ENCODE peak calls at places on chromosome 15, in six cellular contexts. C is RWPE2, N is stomach, V is esophagus squamous epithelium, J is tibial artery, L is PC-3. G is an unnamed sample.

GRCh38 chr15:81296673-81297072 is 27.3 kb downstream of the STARD5 start:
- DNase-seq in J (peak; percentile 76), N (peak; percentile 61), L (no peak), C (no peak), V (no peak), G (no peak)

GRCh38 chr15:50880221-50880620 is 28.3 kb upstream of the AP4E1 start:
- DNase-seq in J (no peak), C (no peak), L (no peak), N (no peak), V (no peak), G (no peak)

GRCh38 chr15:49649987-49650386 is 29.1 kb downstream of the DTWD1 start:
- DNase-seq in L (no peak), V (no peak), J (no peak), N (no peak), C (no peak), G (no peak)

GRCh38 chr15:51828621-51829359 is 663 bp upstream of the TMOD3 start:
- DNase-seq in L (peak; percentile 88), C (peak; percentile 89), N (no peak), J (no peak), V (no peak), G (no peak)

GRCh38 chr15:40474581-40474980 is 3.8 kb downstream of the CHST14 start:
- DNase-seq in V (no peak), J (no peak), L (no peak), N (no peak), C (no peak), G (no peak)

GRCh38 chr15:100170280-100170654 is 171.5 kb downstream of the ADAMTS17 start:
- DNase-seq in J (no peak), N (no peak), V (no peak), C (peak; percentile 17), L (no peak), G (no peak)

GRCh38 chr15:46312133-46312740 is 677.4 kb downstream of the SQOR start:
- DNase-seq in J (peak; percentile 76), C (no peak), V (no peak), N (peak; percentile 81), L (peak; percentile 81), G (peak; percentile 45)

GRCh38 chr15:40342421-40343313 is 1.9 kb upstream of the CCDC9B start:
- DNase-seq in C (no peak), L (peak; percentile 89), V (no peak), N (no peak), J (peak; percentile 86), G (no peak)

GRCh38 chr15:85756411-85757072 is 38.2 kb downstream of the KLHL25 start:
- DNase-seq in C (peak; percentile 60), L (no peak), N (no peak), J (peak; percentile 54), V (no peak), G (no peak)

GRCh38 chr15:39665629-39666245 is 84.9 kb downstream of the THBS1 start:
- DNase-seq in J (no peak), N (no peak), V (no peak), L (no peak), C (no peak), G (no peak)

GRCh38 chr15:60772395-60773120 is 293.6 kb upstream of the ICE2 start:
- DNase-seq in C (no peak), J (no peak), N (no peak), L (no peak), V (no peak), G (no peak)

GRCh38 chr15:68542771-68543544 is 35.8 kb upstream of the CORO2B start:
- DNase-seq in V (no peak), L (peak; percentile 55), J (peak; percentile 84), N (no peak), C (no peak), G (no peak)

GRCh38 chr15:99315636-99316035 is 64.4 kb downstream of the LRRC28 start:
- DNase-seq in L (peak; percentile 50), J (no peak), C (no peak), V (no peak), N (no peak), G (no peak)

GRCh38 chr15:82570721-82571519 is 30.7 kb upstream of the RPS17 start:
- DNase-seq in N (no peak), C (no peak), J (no peak), L (peak; percentile 72), V (no peak), G (no peak)

GRCh38 chr15:29636921-29637320 is 185.3 kb downstream of the TJP1 start:
- DNase-seq in J (no peak), N (no peak), C (no peak), V (no peak), L (no peak), G (no peak)

GRCh38 chr15:25784876-25785642 is 78.1 kb downstream of the ATP10A start:
- DNase-seq in N (no peak), C (no peak), L (no peak), J (peak; percentile 83), V (no peak), G (no peak)

GRCh38 chr15:57769266-57769665 is 62.8 kb downstream of the POLR2M start:
- DNase-seq in N (no peak), C (no peak), J (peak; percentile 85), V (no peak), L (no peak), G (peak; percentile 41)

GRCh38 chr15:23420806-23421575 is 26.1 kb downstream of the GOLGA6L2 start:
- DNase-seq in J (peak; percentile 68), L (no peak), V (no peak), C (peak; percentile 65), N (no peak), G (no peak)

GRCh38 chr15:58146734-58147133 is 8.6 kb downstream of the AQP9 start:
- DNase-seq in V (no peak), L (peak; percentile 60), C (no peak), N (no peak), J (no peak), G (peak; percentile 36)

GRCh38 chr15:56074866-56075265 is 81.5 kb upstream of the NEDD4 start:
- DNase-seq in L (no peak), J (no peak), N (no peak), V (no peak), C (no peak), G (no peak)

GRCh38 chr15:52040167-52040900 is 21.3 kb downstream of the MAPK6 start:
- DNase-seq in J (no peak), V (no peak), L (no peak), N (peak; percentile 48), C (no peak), G (no peak)

GRCh38 chr15:37094542-37095196 is 5.7 kb downstream of the MEIS2 start:
- DNase-seq in N (no peak), V (no peak), L (no peak), C (no peak), J (no peak), G (no peak)

GRCh38 chr15:62250978-62251377 is 85.9 kb upstream of the C2CD4B start:
- DNase-seq in L (no peak), N (no peak), C (no peak), J (no peak), V (no peak), G (no peak)

GRCh38 chr15:28969511-28970085 is 83.8 kb downstream of the APBA2 start:
- DNase-seq in N (no peak), L (no peak), J (no peak), C (no peak), V (no peak), G (no peak)

GRCh38 chr15:67175643-67176071 is 78.8 kb downstream of the AAGAB start:
- DNase-seq in V (no peak), N (no peak), C (no peak), J (peak; percentile 76), L (no peak), G (no peak)

GRCh38 chr15:95446854-95447253 is 883.6 kb upstream of the NR2F2 start:
- DNase-seq in J (no peak), C (no peak), N (no peak), V (no peak), L (no peak), G (no peak)
- H3K27ac ChIP-seq in J (no peak overlapping the region), C (no peak overlapping the region), N (no peak overlapping the region), V (no peak overlapping the region), L (no peak overlapping the region), G (peak overlapping the region; percentile 90)

GRCh38 chr15:101556273-101556672 is 66.8 kb upstream of the PCSK6 start:
- DNase-seq in J (no peak), N (no peak), V (no peak), C (no peak), L (no peak), G (no peak)
- H3K4me1 ChIP-seq in J (no peaks in the 10 kb centered on the region), N (peaks cover 4% of the 10 kb centered on the region), V (no peaks in the 10 kb centered on the region), C (peaks cover 4% of the 10 kb centered on the region), L (no peaks in the 10 kb centered on the region), G (no peaks in the 10 kb centered on the region)

GRCh38 chr15:75454471-75455418 is 3.3 kb upstream of the SIN3A start:
- DNase-seq in L (no peak), J (no peak), N (peak; percentile 67), C (peak; percentile 93), V (peak; percentile 36), G (peak; percentile 42)

GRCh38 chr15:75456710-75457109 is 5.2 kb upstream of the SIN3A start:
- DNase-seq in J (peak; percentile 41), C (no peak), L (no peak), N (no peak), V (no peak), G (no peak)

GRCh38 chr15:75455982-75456531 is 4.6 kb upstream of the SIN3A start:
- DNase-seq in J (peak; percentile 81), L (peak; percentile 51), N (peak; percentile 46), C (no peak), V (no peak), G (peak; percentile 36)

GRCh38 chr15:75453703-75454470 is 2.4 kb upstream of the SIN3A start:
- DNase-seq in V (peak; percentile 95), J (peak; percentile 99), C (peak; percentile 100), N (peak; percentile 98), L (peak; percentile 99), G (peak; percentile 98)

GRCh38 chr15:75455424-75455981 is 4.0 kb upstream of the SIN3A start:
- DNase-seq in N (peak; percentile 91), V (peak; percentile 39), C (peak; percentile 89), L (peak; percentile 76), J (peak; percentile 94), G (peak; percentile 83)
- TF ChIP-seq CTCF in N (no peak), V (no peak), C (no peak), L (no peak), J (no peak), G (no peak)

DNA sequence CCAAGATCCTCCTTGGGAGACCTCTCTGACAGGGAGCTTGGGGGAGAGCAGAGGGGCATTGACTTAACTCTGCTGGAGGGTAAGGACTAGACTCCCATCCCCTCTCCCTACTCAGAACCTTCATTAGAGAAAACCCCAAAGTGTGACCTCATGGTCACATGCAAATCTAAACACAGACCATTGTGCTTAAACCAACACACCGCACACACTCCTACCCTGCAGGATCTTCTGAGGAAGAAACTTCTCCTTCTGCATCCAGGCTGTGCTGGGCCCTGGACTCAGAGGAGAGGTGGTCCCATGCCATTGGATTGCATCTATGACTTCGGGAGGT is 797 bp upstream of the PARP16 start:
- DNase-seq in L (no peak), N (no peak), V (no peak), J (no peak), C (no peak), G (no peak)
- H3K27ac ChIP-seq in L (no peak overlapping the region), N (peak overlapping the region; percentile 92), V (peak overlapping the region; percentile 90), J (peak overlapping the region; percentile 86), C (no peak overlapping the region), G (peak overlapping the region; percentile 94)